ENCODE peak calls at places on chromosomes 16 and 17, in eight cellular contexts. C is breast epithelium, M is stomach, S is GM12878, Y is Peyer's patch, T is gastrocnemius medialis, N is NB4, I is suprapubic skin. E is an unnamed sample.

GRCh38 chr16:69772560-69773254 is 10.6 kb downstream of the WWP2 start:
- DNase-seq in C (no peak), M (no peak), S (no peak), Y (no peak), T (no peak), N (no peak), I (no peak), E (no peak)

GRCh38 chr17:38601539-38602351 is 4.0 kb downstream of the SRCIN1 start:
- DNase-seq in C (no peak), M (no peak), S (no peak), Y (peak), T (no peak), N (no peak), I (no peak), E (no peak)

GRCh38 chr17:63382826-63383225 is 63.3 kb downstream of the CYB561 start:
- DNase-seq in C (no peak), M (no peak), S (no peak), Y (no peak), T (no peak), N (no peak), I (no peak), E (no peak)

GRCh38 chr17:28306954-28307401 is 12.0 kb upstream of the TMEM97 start:
- DNase-seq in C (no peak), M (no peak), S (no peak), Y (no peak), T (no peak), N (no peak), I (no peak), E (peak)

GRCh38 chr17:1231456-1231855 is 38.8 kb upstream of the BHLHA9 start:
- DNase-seq in C (no peak), M (peak), S (no peak), Y (peak), T (peak), N (peak), I (no peak), E (no peak)

GRCh38 chr16:4403133-4403949 is 13.1 kb downstream of the CORO7 start:
- DNase-seq in C (no peak), M (no peak), S (no peak), Y (peak), T (no peak), N (no peak), I (no peak), E (no peak)

GRCh38 chr16:64240586-64240985 is 881.3 kb downstream of the CDH11 start:
- DNase-seq in C (no peak), M (no peak), S (no peak), Y (no peak), T (no peak), N (no peak), I (no peak), E (no peak)

GRCh38 chr17:10063730-10064221 is 134.6 kb downstream of the GAS7 start:
- DNase-seq in C (no peak), M (peak), S (peak), Y (peak), T (no peak), N (peak), I (no peak), E (peak)

GRCh38 chr16:67199011-67199807 is at the start of gene ELMO3:
- DNase-seq in C (peak), M (peak), S (no peak), Y (peak), T (no peak), N (no peak), I (no peak), E (peak)

GRCh38 chr17:29256116-29256515 is 9.5 kb downstream of the CRYBA1 start:
- DNase-seq in C (no peak), M (no peak), S (no peak), Y (no peak), T (no peak), N (no peak), I (no peak), E (no peak)

GRCh38 chr17:73348018-73348823 is 36.4 kb upstream of the CDC42EP4 start:
- DNase-seq in C (no peak), M (no peak), S (no peak), Y (no peak), T (no peak), N (no peak), I (no peak), E (no peak)

GRCh38 chr17:13030459-13031305 is 12.9 kb upstream of the ELAC2 start:
- DNase-seq in C (no peak), M (no peak), S (no peak), Y (peak), T (no peak), N (peak), I (no peak), E (no peak)

GRCh38 chr17:19958023-19958422 is 19.6 kb downstream of the AKAP10 start:
- DNase-seq in C (no peak), M (no peak), S (no peak), Y (no peak), T (no peak), N (no peak), I (no peak), E (peak)

GRCh38 chr16:83258366-83258765 is 549.4 kb upstream of the HSBP1 start:
- DNase-seq in C (no peak), M (no peak), S (no peak), Y (no peak), T (no peak), N (no peak), I (no peak), E (no peak)

GRCh38 chr16:53022374-53022773 is 30.3 kb downstream of the CHD9NB start:
- DNase-seq in C (no peak), M (peak), S (no peak), Y (no peak), T (no peak), N (peak), I (no peak), E (peak)

GRCh38 chr16:68086336-68086821 is 1.2 kb downstream of the NFATC3 start:
- DNase-seq in C (no peak), M (no peak), S (no peak), Y (no peak), T (no peak), N (peak), I (no peak), E (no peak)

GRCh38 chr17:2058521-2059124 is 3.7 kb downstream of the HIC1 start:
- DNase-seq in C (no peak), M (peak), S (no peak), Y (peak), T (no peak), N (peak), I (peak), E (peak)

GRCh38 chr16:67149276-67150057 is 1.3 kb downstream of the B3GNT9 start:
- DNase-seq in C (no peak), M (no peak), S (no peak), Y (no peak), T (no peak), N (no peak), I (no peak), E (no peak)

GRCh38 chr17:2025622-2026309 is 632 bp upstream of the RTN4RL1 start:
- DNase-seq in C (peak), M (peak), S (no peak), Y (peak), T (peak), N (peak), I (peak), E (peak)

GRCh38 chr17:66354981-66355380 is 52.6 kb downstream of the PRKCA start:
- DNase-seq in C (no peak), M (no peak), S (no peak), Y (no peak), T (no peak), N (no peak), I (no peak), E (no peak)

GRCh38 chr17:80474231-80474932 is 2.0 kb downstream of the NPTX1 start:
- DNase-seq in C (no peak), M (no peak), S (no peak), Y (no peak), T (no peak), N (peak), I (no peak), E (no peak)

GRCh38 chr17:5921919-5922318 is 148.3 kb upstream of the WSCD1 start:
- DNase-seq in C (no peak), M (no peak), S (no peak), Y (no peak), T (peak), N (no peak), I (no peak), E (no peak)

GRCh38 chr16:10971560-10971961 is 27.2 kb downstream of the CLEC16A start:
- DNase-seq in C (no peak), M (no peak), S (no peak), Y (peak), T (peak), N (peak), I (no peak), E (peak)

GRCh38 chr16:88725609-88726407 is 19.5 kb downstream of the CTU2 start:
- DNase-seq in C (no peak), M (no peak), S (no peak), Y (no peak), T (no peak), N (no peak), I (no peak), E (no peak)

GRCh38 chr17:46898860-46899259 is 24.1 kb upstream of the GOSR2 start:
- DNase-seq in C (no peak), M (no peak), S (no peak), Y (no peak), T (no peak), N (no peak), I (no peak), E (no peak)

GRCh38 chr17:64054304-64054703 is 33.9 kb upstream of the ICAM2 start:
- DNase-seq in C (no peak), M (no peak), S (no peak), Y (no peak), T (no peak), N (no peak), I (no peak), E (no peak)

DNA sequence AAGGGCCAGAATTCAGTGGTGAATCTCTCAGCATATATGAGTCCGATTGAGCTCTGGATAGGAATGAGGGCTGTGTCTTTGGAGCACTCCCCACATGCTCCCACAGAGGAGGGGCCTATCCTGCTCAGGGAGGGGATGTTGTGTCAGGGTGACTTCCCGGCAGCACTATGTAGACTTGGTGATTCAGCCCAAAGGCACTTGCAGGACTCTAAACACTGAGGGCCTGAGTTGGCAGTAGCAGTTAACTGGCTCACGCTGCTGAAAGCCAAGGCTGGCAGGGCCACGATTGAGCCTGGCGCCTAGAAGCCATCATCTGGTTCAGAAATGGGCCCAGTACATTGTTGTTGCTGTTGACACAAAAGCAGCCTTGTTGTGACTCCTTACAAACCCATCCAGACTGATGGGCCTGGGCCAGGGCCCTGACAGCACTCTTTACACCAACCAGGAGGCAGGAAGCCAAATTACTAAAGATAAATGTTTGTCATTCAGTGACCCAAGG is 31.9 kb downstream of the NMT1 start:
- DNase-seq in C (peak), M (peak), S (no peak), Y (peak), T (peak), N (no peak), I (peak), E (peak)
- TF ChIP-seq POLR2A in C (no peak), M (no peak), S (no peak), Y (no peak), T (peak), N (no peak), I (no peak), E (peak)

DNA sequence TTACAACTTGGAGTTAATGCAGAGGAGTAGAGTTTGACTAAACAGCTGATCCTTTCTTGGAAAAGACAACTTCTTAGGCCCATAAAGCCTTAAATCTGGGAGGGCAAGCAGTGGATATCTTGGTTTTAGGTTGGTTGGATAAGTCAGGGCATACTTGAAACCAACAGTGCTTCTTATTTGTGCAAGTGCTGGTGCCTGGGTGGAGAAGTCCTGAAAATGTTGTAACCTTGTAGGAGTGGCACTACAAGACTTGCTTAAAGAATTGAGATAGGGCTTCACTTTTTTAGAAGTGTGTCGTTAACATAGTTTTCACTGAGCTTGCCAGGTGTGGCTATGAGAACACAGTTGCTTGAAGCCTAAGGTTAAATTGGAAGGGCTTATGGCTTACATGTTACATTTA is 6.2 kb downstream of the MSI2 start:
- DNase-seq in C (no peak), M (no peak), S (no peak), Y (no peak), T (no peak), N (no peak), I (no peak), E (no peak)
- TF ChIP-seq POLR2A in C (no peak), M (no peak), S (no peak), Y (no peak), T (no peak), N (no peak), I (no peak), E (no peak)

DNA sequence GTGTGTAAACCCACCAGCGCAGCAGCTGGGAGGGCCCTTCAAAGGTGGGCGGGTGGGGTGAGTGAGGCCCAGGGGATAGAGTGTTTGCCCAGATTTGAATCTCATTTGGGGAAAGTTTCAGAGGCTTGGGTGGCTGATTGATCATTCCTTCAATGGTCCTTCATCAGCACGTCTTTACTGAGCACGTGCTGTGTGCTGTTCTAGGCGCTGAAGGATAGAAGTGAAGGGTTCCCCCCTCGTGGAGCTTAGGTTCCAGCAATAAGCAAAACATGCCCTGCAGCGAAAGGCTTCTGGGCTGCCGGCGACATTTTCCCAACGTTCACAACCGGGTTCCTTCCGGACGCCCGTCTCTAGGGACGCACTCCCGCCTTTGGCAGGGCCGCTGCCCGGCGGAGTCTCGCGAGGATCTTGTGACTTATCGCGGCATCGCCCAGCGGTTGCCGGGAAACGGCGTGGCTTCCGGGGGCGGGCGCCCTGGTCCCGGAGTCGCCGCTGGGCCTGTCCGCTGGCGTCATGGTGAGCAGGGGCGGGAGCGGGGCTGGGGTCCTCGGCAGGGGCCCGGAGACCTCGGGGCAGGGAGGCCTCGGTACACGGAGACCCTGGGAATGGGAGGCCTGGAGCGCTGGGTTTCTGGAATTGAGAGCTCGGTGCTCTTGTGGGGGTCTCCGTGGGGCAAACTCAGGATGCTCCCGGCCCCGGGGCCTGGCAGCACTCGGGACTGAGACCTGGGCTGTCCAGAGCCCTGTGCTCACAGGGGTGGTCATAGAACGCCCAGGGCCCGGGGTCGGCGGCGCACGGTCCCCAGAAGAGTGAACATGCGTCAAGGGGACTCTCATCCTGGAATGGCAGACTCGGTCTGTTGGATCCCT is 3.2 kb upstream of the DBNDD1 start:
- DNase-seq in C (peak), M (peak), S (peak), Y (peak), T (peak), N (peak), I (peak), E (peak)
- TF ChIP-seq POLR2A in C (peak), M (no peak), S (peak), Y (no peak), T (no peak), N (peak), I (no peak), E (peak)

GRCh38 chr17:40445769-40446468 is 2.7 kb downstream of the IGFBP4 start:
- DNase-seq in C (no peak), M (no peak), S (no peak), Y (no peak), T (no peak), N (no peak), I (no peak), E (no peak)
- TF ChIP-seq POLR2A in C (no peak), M (no peak), S (no peak), Y (no peak), T (no peak), N (no peak), I (no peak), E (no peak)

DNA sequence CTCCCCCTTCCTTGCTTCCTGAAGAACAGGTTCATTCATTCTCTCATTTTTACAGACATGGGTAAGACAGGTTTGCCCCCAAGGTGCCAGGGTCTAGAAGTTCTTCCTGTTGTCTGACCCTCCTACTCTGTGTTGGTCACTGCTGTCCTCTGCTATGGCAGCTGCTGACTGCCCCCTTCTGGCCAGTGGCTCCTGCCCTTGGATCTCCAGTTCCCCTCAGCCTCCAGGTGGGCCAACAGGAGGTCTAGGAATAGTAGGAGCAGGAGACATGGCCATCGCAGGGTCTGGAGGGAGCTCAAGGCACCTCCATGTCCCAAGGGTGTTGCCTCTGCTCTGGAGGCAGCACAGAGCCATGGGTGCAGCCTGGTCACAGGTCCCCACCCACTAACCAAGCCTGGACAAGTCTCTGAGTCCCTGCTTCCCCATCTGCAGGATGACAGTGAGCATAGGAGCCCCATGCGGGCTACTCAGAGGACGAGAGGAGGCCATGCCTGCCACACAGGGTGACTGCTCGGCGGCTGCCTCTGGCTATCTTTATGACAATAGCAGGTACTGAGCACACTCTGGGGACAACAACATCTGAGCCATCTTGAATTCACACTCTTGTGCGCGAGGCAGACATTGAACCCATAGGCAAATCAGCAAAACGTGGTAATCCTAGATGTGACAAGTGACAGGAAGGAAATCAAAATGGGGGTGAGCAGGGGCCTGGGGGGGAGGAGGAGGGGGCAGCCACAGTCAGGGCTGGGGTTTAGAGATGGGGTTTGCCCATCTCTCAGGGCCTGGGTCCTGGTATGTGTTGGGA is 27.0 kb upstream of the NXPH3 start:
- DNase-seq in C (no peak), M (peak), S (no peak), Y (no peak), T (no peak), N (peak), I (peak), E (peak)
- TF ChIP-seq POLR2A in C (no peak), M (no peak), S (no peak), Y (no peak), T (no peak), N (no peak), I (no peak), E (no peak)

DNA sequence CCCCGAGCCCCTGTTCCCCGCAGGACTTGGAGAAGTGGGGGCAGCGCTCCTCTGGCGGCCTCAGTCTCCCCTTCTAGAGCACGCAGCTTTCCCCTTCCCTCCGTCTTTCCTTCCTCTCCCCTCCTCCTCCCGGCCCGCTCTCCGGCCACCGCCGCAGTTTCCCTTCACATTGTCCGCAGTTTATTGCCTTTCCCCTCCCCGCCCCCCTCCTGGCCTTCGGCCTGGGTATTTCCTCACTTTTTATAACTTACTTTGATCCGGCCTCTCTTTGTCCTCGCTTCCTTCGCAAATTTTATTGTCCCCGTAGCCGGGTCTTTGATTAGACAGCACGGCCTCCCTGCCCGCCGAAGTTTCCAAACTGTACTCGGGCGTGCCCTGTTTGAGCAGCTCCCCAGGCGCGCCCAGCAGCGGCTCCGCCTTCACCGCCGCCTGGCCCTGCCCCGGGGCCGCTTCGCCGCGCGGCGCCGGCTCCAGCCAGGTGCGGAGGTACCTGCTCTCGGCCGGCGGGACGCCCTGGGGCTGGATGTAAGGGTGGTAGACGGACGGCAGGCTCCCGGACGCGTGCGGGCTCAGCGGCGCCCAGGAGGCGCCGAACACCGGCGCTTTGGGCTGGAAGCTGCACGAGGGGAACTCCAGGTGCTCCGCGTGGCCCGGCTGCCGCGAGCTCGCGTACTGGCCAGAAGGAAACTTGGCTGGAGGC is 506 bp downstream of the HOXB9 start:
- DNase-seq in C (no peak), M (peak), S (no peak), Y (peak), T (no peak), N (peak), I (no peak), E (peak)
- TF ChIP-seq POLR2A in C (no peak), M (no peak), S (no peak), Y (peak), T (no peak), N (peak), I (no peak), E (no peak)

GRCh38 chr16:30527635-30528178 is 1.3 kb upstream of the ZNF768 start:
- DNase-seq in C (peak), M (peak), S (peak), Y (peak), T (no peak), N (peak), I (no peak), E (peak)

GRCh38 chr16:30526823-30527634 is 663 bp upstream of the ZNF768 start:
- DNase-seq in C (peak), M (peak), S (peak), Y (peak), T (peak), N (peak), I (peak), E (peak)

GRCh38 chr16:30525844-30526136 is 576 bp downstream of the ZNF768 start:
- DNase-seq in C (no peak), M (no peak), S (no peak), Y (no peak), T (no peak), N (no peak), I (no peak), E (no peak)

GRCh38 chr16:30524575-30525571 is 1.5 kb downstream of the ZNF768 start:
- DNase-seq in C (no peak), M (no peak), S (no peak), Y (no peak), T (no peak), N (no peak), I (no peak), E (no peak)

GRCh38 chr16:30526137-30526822 is at the start of gene ZNF768:
- DNase-seq in C (peak), M (no peak), S (no peak), Y (peak), T (peak), N (peak), I (no peak), E (peak)
- TF ChIP-seq POLR2A in C (no peak), M (no peak), S (peak), Y (peak), T (no peak), N (no peak), I (no peak), E (no peak)

E was measured in thyroid gland.